ENCODE peak calls at places on chromosomes 1 and 21, in eight cellular contexts. One of them, this sample, is unnamed.

GRCh38 chr1:184031127-184032107 is 6.1 kb downstream of the COLGALT2 start:
- DNase-seq in transverse colon: no peak
- DNase-seq in GM23338: no peak
- DNase-seq in neural progenitor cell: no peak
- DNase-seq in uterus: no peak
- DNase-seq in colonic mucosa: no peak
- DNase-seq in right atrium auricular region: no peak
- DNase-seq in heart left ventricle: no peak
- DNase-seq in this sample: no peak

GRCh38 chr1:235500971-235501540 is 3.2 kb downstream of the B3GALNT2 start:
- DNase-seq in heart left ventricle: no peak
- DNase-seq in colonic mucosa: no peak
- DNase-seq in GM23338: peak; percentile 16
- DNase-seq in neural progenitor cell: no peak
- DNase-seq in uterus: no peak
- DNase-seq in transverse colon: no peak
- DNase-seq in right atrium auricular region: no peak
- DNase-seq in this sample: no peak

GRCh38 chr1:42177551-42177981 is 13.0 kb upstream of the GUCA2A start:
- DNase-seq in colonic mucosa: peak; percentile 53
- DNase-seq in neural progenitor cell: no peak
- DNase-seq in GM23338: no peak
- DNase-seq in transverse colon: no peak
- DNase-seq in uterus: peak; percentile 63
- DNase-seq in heart left ventricle: no peak
- DNase-seq in right atrium auricular region: no peak
- DNase-seq in this sample: no peak

GRCh38 chr1:28811369-28811765 is 603 bp upstream of the OPRD1 start:
- DNase-seq in GM23338: no peak
- DNase-seq in transverse colon: no peak
- DNase-seq in right atrium auricular region: no peak
- DNase-seq in heart left ventricle: no peak
- DNase-seq in uterus: no peak
- DNase-seq in colonic mucosa: no peak
- DNase-seq in neural progenitor cell: no peak
- DNase-seq in this sample: no peak

GRCh38 chr1:230185076-230186001 is 118.3 kb downstream of the GALNT2 start:
- DNase-seq in colonic mucosa: no peak
- DNase-seq in uterus: no peak
- DNase-seq in right atrium auricular region: no peak
- DNase-seq in neural progenitor cell: no peak
- DNase-seq in transverse colon: no peak
- DNase-seq in GM23338: no peak
- DNase-seq in heart left ventricle: no peak
- DNase-seq in this sample: no peak

GRCh38 chr21:41581592-41582228 is 73.8 kb upstream of the TMPRSS2 start:
- DNase-seq in uterus: no peak
- DNase-seq in heart left ventricle: no peak
- DNase-seq in colonic mucosa: peak; percentile 79
- DNase-seq in transverse colon: peak; percentile 66
- DNase-seq in right atrium auricular region: no peak
- DNase-seq in neural progenitor cell: no peak
- DNase-seq in GM23338: no peak
- DNase-seq in this sample: no peak

GRCh38 chr1:10777749-10778574 is 18.5 kb downstream of the CASZ1 start:
- DNase-seq in colonic mucosa: no peak
- DNase-seq in uterus: no peak
- DNase-seq in GM23338: no peak
- DNase-seq in neural progenitor cell: no peak
- DNase-seq in heart left ventricle: no peak
- DNase-seq in transverse colon: no peak
- DNase-seq in right atrium auricular region: no peak
- DNase-seq in this sample: no peak

GRCh38 chr1:95138223-95138622 is 21.1 kb downstream of the TLCD4 start:
- DNase-seq in uterus: no peak
- DNase-seq in right atrium auricular region: no peak
- DNase-seq in neural progenitor cell: no peak
- DNase-seq in transverse colon: no peak
- DNase-seq in heart left ventricle: no peak
- DNase-seq in colonic mucosa: no peak
- DNase-seq in GM23338: no peak
- DNase-seq in this sample: no peak

GRCh38 chr1:171983584-171983983 is 142.3 kb downstream of the DNM3 start:
- DNase-seq in transverse colon: no peak
- DNase-seq in uterus: no peak
- DNase-seq in heart left ventricle: no peak
- DNase-seq in GM23338: no peak
- DNase-seq in colonic mucosa: no peak
- DNase-seq in right atrium auricular region: no peak
- DNase-seq in neural progenitor cell: no peak
- DNase-seq in this sample: no peak

GRCh38 chr21:16634522-16634914 is 878.3 kb upstream of the CXADR start:
- DNase-seq in uterus: no peak
- DNase-seq in heart left ventricle: no peak
- DNase-seq in right atrium auricular region: no peak
- DNase-seq in GM23338: peak; percentile 75
- DNase-seq in colonic mucosa: no peak
- DNase-seq in neural progenitor cell: no peak
- DNase-seq in transverse colon: no peak
- DNase-seq in this sample: no peak

GRCh38 chr1:32250893-32251716 is at the start of gene LCK:
- DNase-seq in transverse colon: peak; percentile 42
- DNase-seq in colonic mucosa: no peak
- DNase-seq in right atrium auricular region: no peak
- DNase-seq in uterus: no peak
- DNase-seq in heart left ventricle: no peak
- DNase-seq in GM23338: peak; percentile 36
- DNase-seq in neural progenitor cell: no peak
- DNase-seq in this sample: no peak

GRCh38 chr1:23111600-23112535 is 56.8 kb downstream of the LUZP1 start:
- DNase-seq in neural progenitor cell: no peak
- DNase-seq in right atrium auricular region: no peak
- DNase-seq in transverse colon: no peak
- DNase-seq in uterus: no peak
- DNase-seq in GM23338: no peak
- DNase-seq in heart left ventricle: no peak
- DNase-seq in colonic mucosa: no peak
- DNase-seq in this sample: no peak

GRCh38 chr1:108575241-108575850 is 15.4 kb downstream of the EEIG2 start:
- DNase-seq in colonic mucosa: no peak
- DNase-seq in right atrium auricular region: no peak
- DNase-seq in uterus: no peak
- DNase-seq in neural progenitor cell: no peak
- DNase-seq in heart left ventricle: no peak
- DNase-seq in transverse colon: no peak
- DNase-seq in GM23338: no peak
- DNase-seq in this sample: no peak

GRCh38 chr1:183370399-183371058 is 47.7 kb downstream of the NMNAT2 start:
- DNase-seq in transverse colon: peak; percentile 65
- DNase-seq in neural progenitor cell: no peak
- DNase-seq in right atrium auricular region: no peak
- DNase-seq in uterus: no peak
- DNase-seq in GM23338: no peak
- DNase-seq in heart left ventricle: no peak
- DNase-seq in colonic mucosa: peak; percentile 72
- DNase-seq in this sample: no peak

GRCh38 chr1:39727221-39727931 is 11.3 kb upstream of the PPIE start:
- DNase-seq in uterus: no peak
- DNase-seq in colonic mucosa: no peak
- DNase-seq in transverse colon: no peak
- DNase-seq in neural progenitor cell: no peak
- DNase-seq in heart left ventricle: no peak
- DNase-seq in right atrium auricular region: no peak
- DNase-seq in GM23338: no peak
- DNase-seq in this sample: no peak

GRCh38 chr1:179953974-179954493 is 576 bp upstream of the CEP350 start:
- DNase-seq in uterus: peak; percentile 26
- DNase-seq in right atrium auricular region: peak; percentile 60
- DNase-seq in GM23338: peak; percentile 35
- DNase-seq in colonic mucosa: no peak
- DNase-seq in neural progenitor cell: peak; percentile 39
- DNase-seq in transverse colon: peak; percentile 38
- DNase-seq in heart left ventricle: no peak
- DNase-seq in this sample: no peak

GRCh38 chr1:245143849-245144248 is 10.9 kb upstream of the KIF26B start:
- DNase-seq in uterus: no peak
- DNase-seq in neural progenitor cell: no peak
- DNase-seq in transverse colon: no peak
- DNase-seq in GM23338: no peak
- DNase-seq in right atrium auricular region: peak; percentile 53
- DNase-seq in colonic mucosa: no peak
- DNase-seq in heart left ventricle: no peak
- DNase-seq in this sample: no peak

GRCh38 chr1:245148069-245148468 is 6.7 kb upstream of the KIF26B start:
- DNase-seq in transverse colon: no peak
- DNase-seq in right atrium auricular region: no peak
- DNase-seq in GM23338: no peak
- DNase-seq in heart left ventricle: no peak
- DNase-seq in neural progenitor cell: no peak
- DNase-seq in colonic mucosa: no peak
- DNase-seq in uterus: no peak
- DNase-seq in this sample: no peak

GRCh38 chr1:245142171-245142798 is 12.5 kb upstream of the KIF26B start:
- DNase-seq in neural progenitor cell: no peak
- DNase-seq in heart left ventricle: no peak
- DNase-seq in colonic mucosa: no peak
- DNase-seq in transverse colon: no peak
- DNase-seq in uterus: no peak
- DNase-seq in right atrium auricular region: peak; percentile 36
- DNase-seq in GM23338: no peak
- DNase-seq in this sample: no peak

DNA sequence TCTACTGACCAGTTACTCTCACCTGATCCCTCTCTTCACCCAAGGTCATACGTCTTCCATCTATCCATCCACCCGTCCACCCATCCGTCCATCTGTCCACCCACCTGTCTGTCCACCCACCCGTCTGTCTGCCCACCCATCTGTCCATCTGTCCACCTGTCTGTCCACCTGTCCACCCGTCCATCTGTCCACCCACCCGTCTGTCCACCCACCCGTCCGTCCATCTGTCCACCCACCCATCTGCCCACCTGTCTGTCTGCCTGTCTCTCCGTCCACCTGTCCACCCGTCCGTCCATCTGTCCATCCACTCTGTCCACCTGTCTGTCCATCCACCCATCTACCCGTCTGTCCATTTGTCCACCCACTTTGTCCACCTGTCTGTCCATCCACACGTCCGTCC is 11.8 kb upstream of the KIF26B start:
- DNase-seq in colonic mucosa: no peak
- DNase-seq in GM23338: no peak
- DNase-seq in neural progenitor cell: no peak
- DNase-seq in right atrium auricular region: no peak
- DNase-seq in uterus: no peak
- DNase-seq in heart left ventricle: no peak
- DNase-seq in transverse colon: no peak
- DNase-seq in this sample: no peak
- H3K4me3 ChIP-seq in colonic mucosa: no peak overlapping the region
- H3K4me3 ChIP-seq in GM23338: no peak overlapping the region
- H3K4me3 ChIP-seq in neural progenitor cell: no peak overlapping the region
- H3K4me3 ChIP-seq in right atrium auricular region: no peak overlapping the region
- H3K4me3 ChIP-seq in uterus: no peak overlapping the region
- H3K4me3 ChIP-seq in heart left ventricle: no peak overlapping the region
- H3K4me3 ChIP-seq in transverse colon: no peak overlapping the region
- H3K4me3 ChIP-seq in this sample: no peak overlapping the region

DNA sequence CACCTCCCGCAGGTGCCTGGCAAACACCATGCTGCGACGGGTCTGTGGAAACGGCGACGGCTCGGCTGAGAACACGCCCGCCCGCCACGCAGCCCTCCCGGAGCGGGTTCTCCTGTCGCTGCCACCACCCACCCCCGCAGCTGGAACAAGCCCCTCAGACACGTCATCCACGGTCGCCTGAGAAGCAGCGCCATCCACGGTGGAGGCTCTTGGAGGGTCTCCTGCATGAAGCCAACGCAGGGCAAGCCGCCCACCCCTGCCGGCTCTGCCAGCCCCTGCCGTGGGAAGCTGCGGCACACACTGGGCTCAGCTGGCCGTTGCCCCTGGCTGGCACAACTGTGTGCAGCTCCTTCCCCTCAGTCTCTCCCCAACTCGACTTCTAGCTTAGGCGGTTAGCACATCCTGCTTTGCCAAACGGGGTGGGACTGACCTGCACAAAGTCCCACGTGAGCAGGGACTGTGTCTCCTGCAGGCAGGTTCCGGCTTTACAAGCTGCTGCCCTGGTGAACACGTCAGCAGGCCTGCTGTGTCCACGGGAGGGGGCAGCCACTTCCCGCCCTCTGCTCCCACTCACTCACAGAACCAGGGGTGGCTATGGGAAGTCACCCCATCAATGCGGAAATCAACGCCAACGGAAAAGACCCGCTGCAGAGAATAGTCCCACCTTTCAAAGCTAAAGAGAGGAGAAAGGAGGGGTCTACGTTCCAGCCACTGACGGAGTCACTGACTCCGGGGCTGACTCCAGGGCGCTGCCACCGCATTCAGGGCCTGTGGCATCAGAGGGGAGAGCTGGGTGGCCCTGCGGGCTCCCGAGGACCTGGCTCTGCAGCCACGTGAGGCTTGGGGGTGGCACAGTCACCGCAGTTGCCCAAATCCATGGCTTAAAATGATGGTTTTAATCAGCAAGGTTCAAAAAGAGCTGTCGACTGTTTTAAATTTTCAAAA is 10.3 kb downstream of the POFUT2 start:
- DNase-seq in heart left ventricle: no peak
- DNase-seq in neural progenitor cell: no peak
- DNase-seq in transverse colon: peak; percentile 4
- DNase-seq in GM23338: no peak
- DNase-seq in uterus: no peak
- DNase-seq in colonic mucosa: no peak
- DNase-seq in right atrium auricular region: no peak
- DNase-seq in this sample: no peak
- H3K36me3 ChIP-seq in heart left ventricle: peaks cover 98% of the 10 kb centered on the region
- H3K36me3 ChIP-seq in neural progenitor cell: peaks cover 15% of the 10 kb centered on the region
- H3K36me3 ChIP-seq in transverse colon: no peaks in the 10 kb centered on the region
- H3K36me3 ChIP-seq in GM23338: peaks cover 44% of the 10 kb centered on the region
- H3K36me3 ChIP-seq in uterus: no peaks in the 10 kb centered on the region
- H3K36me3 ChIP-seq in colonic mucosa: peaks cover 3% of the 10 kb centered on the region
- H3K36me3 ChIP-seq in right atrium auricular region: peaks cover 81% of the 10 kb centered on the region
- H3K36me3 ChIP-seq in this sample: peaks cover 97% of the 10 kb centered on the region

GRCh38 chr21:14543983-14544382 is 2.1 kb downstream of the SAMSN1 start:
- DNase-seq in transverse colon: no peak
- DNase-seq in right atrium auricular region: no peak
- DNase-seq in heart left ventricle: no peak
- DNase-seq in GM23338: no peak
- DNase-seq in uterus: no peak
- DNase-seq in colonic mucosa: no peak
- DNase-seq in neural progenitor cell: no peak
- DNase-seq in this sample: no peak
- H3K4me3 ChIP-seq in transverse colon: no peak overlapping the region
- H3K4me3 ChIP-seq in right atrium auricular region: no peak overlapping the region
- H3K4me3 ChIP-seq in heart left ventricle: no peak overlapping the region
- H3K4me3 ChIP-seq in GM23338: no peak overlapping the region
- H3K4me3 ChIP-seq in uterus: no peak overlapping the region
- H3K4me3 ChIP-seq in colonic mucosa: peak overlapping the region; percentile 2
- H3K4me3 ChIP-seq in neural progenitor cell: no peak overlapping the region
- H3K4me3 ChIP-seq in this sample: no peak overlapping the region

DNA sequence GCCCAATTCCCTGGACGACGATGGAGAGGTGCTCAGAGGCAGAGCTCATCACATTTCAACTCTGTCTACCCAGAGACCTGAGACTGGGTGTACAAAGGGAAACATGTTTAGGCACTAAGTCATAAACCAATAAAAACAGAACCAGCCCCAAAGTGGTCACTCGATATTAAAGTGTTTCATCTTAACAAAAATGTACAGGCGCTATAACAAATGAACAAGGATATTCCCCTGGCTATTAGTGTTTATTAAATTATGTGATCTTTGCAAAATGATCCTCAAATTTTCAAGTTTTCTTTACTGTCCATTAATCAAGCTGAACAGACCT is 43.6 kb downstream of the NPHP4 start:
- DNase-seq in neural progenitor cell: no peak
- DNase-seq in heart left ventricle: no peak
- DNase-seq in colonic mucosa: no peak
- DNase-seq in right atrium auricular region: no peak
- DNase-seq in transverse colon: no peak
- DNase-seq in GM23338: no peak
- DNase-seq in uterus: no peak
- DNase-seq in this sample: no peak
- H3K36me3 ChIP-seq in neural progenitor cell: no peaks in the 10 kb centered on the region
- H3K36me3 ChIP-seq in heart left ventricle: peaks cover 32% of the 10 kb centered on the region
- H3K36me3 ChIP-seq in colonic mucosa: no peaks in the 10 kb centered on the region
- H3K36me3 ChIP-seq in right atrium auricular region: peaks cover 23% of the 10 kb centered on the region
- H3K36me3 ChIP-seq in transverse colon: no peaks in the 10 kb centered on the region
- H3K36me3 ChIP-seq in GM23338: no peaks in the 10 kb centered on the region
- H3K36me3 ChIP-seq in uterus: no peaks in the 10 kb centered on the region
- H3K36me3 ChIP-seq in this sample: peaks cover 36% of the 10 kb centered on the region

This sample was measured in left ventricle myocardium inferior.